ENCODE peak calls at places on chromosomes 4 and X, in four cellular contexts. Q, J, U and G are unnamed samples.

GRCh38 chr4:136551753-136552152 is 980.5 kb downstream of the PCDH18 start:
- DNase-seq in Q (no peak), J (no peak), U (no peak), G (no peak)

GRCh38 chrX:136780241-136780640 is 491 bp downstream of the ARHGEF6 start:
- DNase-seq in Q (no peak), J (no peak), U (no peak), G (no peak)

GRCh38 chr4:158006973-158007372 is 165.9 kb downstream of the GASK1B start:
- DNase-seq in Q (no peak), J (peak), U (no peak), G (no peak)

GRCh38 chr4:18914182-18914581 is 892.6 kb upstream of the LCORL start:
- DNase-seq in Q (peak), J (no peak), U (no peak), G (no peak)

GRCh38 chr4:160406426-160406825 is 1303.5 kb downstream of the RAPGEF2 start:
- DNase-seq in Q (no peak), J (no peak), U (no peak), G (no peak)

GRCh38 chrX:136195247-136195646 is 47.9 kb downstream of the FHL1 start:
- DNase-seq in Q (no peak), J (no peak), U (no peak), G (no peak)

GRCh38 chrX:108696690-108697089 is 39.7 kb downstream of the IRS4 start:
- DNase-seq in Q (no peak), J (no peak), U (no peak), G (no peak)

GRCh38 chrX:53383376-53384087 is 38.9 kb downstream of the SMC1A start:
- DNase-seq in Q (no peak), J (no peak), U (no peak), G (no peak)

GRCh38 chr4:39526283-39526682 is 956 bp downstream of the UGDH start:
- DNase-seq in Q (no peak), J (no peak), U (no peak), G (no peak)

GRCh38 chr4:3387154-3387942 is 54.4 kb upstream of the HGFAC start:
- DNase-seq in Q (no peak), J (no peak), U (no peak), G (peak)
- TF ChIP-seq CTCF in Q (no peak), J (no peak), U (no peak), G (no peak)

DNA sequence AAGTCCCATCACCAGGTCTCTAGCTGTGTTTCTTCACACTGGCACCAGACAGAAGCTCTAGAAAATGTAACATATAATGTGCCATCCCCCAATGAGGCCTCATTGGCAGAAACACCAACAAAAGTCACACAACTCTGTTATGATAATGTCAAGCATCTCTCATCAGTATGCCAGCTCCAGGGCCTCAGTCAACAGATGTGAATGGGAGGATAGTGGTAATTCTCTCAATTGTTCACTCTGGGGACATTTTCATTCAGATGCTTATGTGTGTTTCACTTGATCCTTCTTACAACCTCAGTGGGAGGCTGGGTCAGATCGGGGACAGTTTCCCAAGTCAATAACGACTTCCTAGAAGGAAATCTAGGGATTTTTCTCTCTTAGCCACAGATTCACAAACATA is 57.5 kb upstream of the SCOC start:
- DNase-seq in Q (no peak), J (no peak), U (no peak), G (no peak)
- H3K4me3 ChIP-seq in Q (no peak), J (no peak), U (no peak), G (no peak)

GRCh38 chr4:23333946-23334878 is 555.6 kb downstream of the PPARGC1A start:
- DNase-seq in Q (peak), J (peak), U (peak), G (no peak)

GRCh38 chr4:23333556-23333945 is 556.3 kb downstream of the PPARGC1A start:
- DNase-seq in Q (peak), J (no peak), U (no peak), G (no peak)

GRCh38 chr4:23332266-23332665 is 557.6 kb downstream of the PPARGC1A start:
- DNase-seq in Q (no peak), J (no peak), U (no peak), G (no peak)

DNA sequence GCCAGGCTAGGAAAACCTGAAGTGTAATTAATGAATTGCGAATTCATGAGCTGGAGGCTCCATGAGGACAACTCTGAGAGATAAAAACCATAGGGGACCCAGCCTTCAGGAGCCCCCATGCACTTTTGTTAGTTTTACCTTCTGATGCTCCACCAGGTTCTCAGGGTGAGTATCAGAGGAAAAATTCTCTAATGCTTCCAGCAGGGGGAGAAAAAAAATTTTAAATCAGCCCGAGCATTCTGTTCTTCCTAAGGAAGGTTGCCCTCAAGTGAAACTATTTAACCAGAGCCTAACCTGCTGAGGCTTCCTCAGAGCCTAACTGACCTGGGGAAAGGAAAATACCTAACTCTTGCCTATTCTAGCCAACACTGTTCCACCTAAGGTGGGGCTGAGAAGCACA is 552.6 kb downstream of the PPARGC1A start:
- DNase-seq in Q (no peak), J (no peak), U (peak), G (no peak)
- TF ChIP-seq CTCF in Q (no peak), J (peak), U (peak), G (no peak)

GRCh38 chrX:40151211-40152172 is 53.7 kb upstream of the BCOR start:
- DNase-seq in Q (no peak), J (no peak), U (no peak), G (no peak)

GRCh38 chrX:40152706-40153334 is 55.1 kb upstream of the BCOR start:
- DNase-seq in Q (no peak), J (no peak), U (no peak), G (no peak)

GRCh38 chrX:40153335-40154221 is 55.8 kb upstream of the BCOR start:
- DNase-seq in Q (no peak), J (no peak), U (peak), G (no peak)

GRCh38 chrX:40150503-40150902 is 52.7 kb upstream of the BCOR start:
- DNase-seq in Q (no peak), J (no peak), U (no peak), G (no peak)

DNA sequence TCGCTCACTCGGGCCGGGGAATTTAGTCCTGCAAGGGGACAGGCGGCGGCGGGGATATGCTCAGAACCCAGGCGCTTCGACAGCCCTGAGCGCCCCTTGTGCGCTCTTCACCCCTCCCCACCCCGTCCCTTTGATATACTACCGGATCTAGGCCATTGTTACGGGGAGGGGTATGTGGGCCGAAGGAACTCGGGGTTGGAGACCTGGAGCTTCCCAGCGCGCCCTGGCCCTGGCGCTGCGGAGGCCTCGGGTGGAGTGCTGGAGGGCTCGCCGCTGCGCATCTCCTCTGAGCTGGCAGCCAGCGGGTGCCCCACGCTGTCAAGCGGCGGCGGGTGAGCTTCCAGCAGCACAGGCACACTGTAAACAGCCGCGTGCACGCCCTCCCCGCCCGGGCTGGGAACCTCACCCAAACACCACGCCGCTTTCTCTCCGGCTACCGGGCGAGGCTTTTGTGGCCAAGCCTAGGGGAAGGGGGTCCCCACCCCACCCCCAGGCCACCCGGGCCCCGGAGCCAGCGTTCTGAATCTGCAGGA is 54.5 kb upstream of the BCOR start:
- DNase-seq in Q (no peak), J (no peak), U (no peak), G (no peak)
- H3K4me3 ChIP-seq in Q (no peak), J (peak), U (no peak), G (no peak)

GRCh38 chrX:12709047-12709446 is 82.2 kb upstream of the PRPS2 start:
- DNase-seq in Q (no peak), J (no peak), U (no peak), G (no peak)
- TF ChIP-seq CTCF in Q (peak), J (no peak), U (no peak), G (no peak)

GRCh38 chr4:41142946-41143720 is 71.2 kb downstream of the APBB2 start:
- DNase-seq in Q (no peak), J (peak), U (no peak), G (no peak)
- H3K4me3 ChIP-seq in Q (peak), J (peak), U (no peak), G (no peak)

GRCh38 chrX:18931972-18932371 is 51.9 kb downstream of the PHKA2 start:
- DNase-seq in Q (no peak), J (peak), U (peak), G (no peak)
- TF ChIP-seq CTCF in Q (peak), J (peak), U (peak), G (peak)

GRCh38 chrX:46582964-46583363 is 9.4 kb downstream of the CHST7 start:
- DNase-seq in Q (peak), J (peak), U (no peak), G (no peak)
- H3K4me3 ChIP-seq in Q (peak), J (no peak), U (no peak), G (no peak)

GRCh38 chr4:83360018-83360417 is 25.4 kb upstream of the HPSE start:
- DNase-seq in Q (no peak), J (no peak), U (no peak), G (no peak)
- TF ChIP-seq CTCF in Q (no peak), J (no peak), U (no peak), G (no peak)